ENCODE peak calls at places on chromosomes 6 and 20, in seven cellular contexts. M is endothelial cell, R is PC-3, C is GM13976, T is prostate gland, L is fibroblast of lung, D is choroid plexus epithelial cell. A is an unnamed sample.

GRCh38 chr6:142913511-142914047 is 31.4 kb downstream of the HIVEP2 start:
- DNase-seq in M (no peak), R (no peak), C (peak), T (no peak), L (no peak), D (no peak), A (no peak)

GRCh38 chr20:49281059-49281912 is 3.4 kb upstream of the ZNFX1 start:
- DNase-seq in M (peak), R (peak), C (no peak), T (no peak), L (peak), D (peak), A (peak)

GRCh38 chr6:26739811-26740210 is 80.3 kb upstream of the ZNF322 start:
- DNase-seq in M (no peak), R (no peak), C (no peak), T (no peak), L (no peak), D (no peak), A (no peak)

GRCh38 chr6:25343984-25344383 is 64.8 kb downstream of the CARMIL1 start:
- DNase-seq in M (no peak), R (no peak), C (peak), T (no peak), L (no peak), D (no peak), A (no peak)

GRCh38 chr6:119658917-119659316 is 309.4 kb upstream of the MAN1A1 start:
- DNase-seq in M (no peak), R (no peak), C (no peak), T (no peak), L (no peak), D (no peak), A (no peak)

GRCh38 chr6:38161331-38161730 is 341.8 kb downstream of the ZFAND3 start:
- DNase-seq in M (no peak), R (no peak), C (no peak), T (no peak), L (no peak), D (no peak), A (no peak)

GRCh38 chr6:83199173-83199864 is 6.2 kb downstream of the RWDD2A start:
- DNase-seq in M (no peak), R (no peak), C (no peak), T (no peak), L (no peak), D (no peak), A (no peak)

GRCh38 chr6:11682525-11682924 is 96.1 kb downstream of the ADTRP start:
- DNase-seq in M (no peak), R (peak), C (no peak), T (no peak), L (peak), D (no peak), A (no peak)

GRCh38 chr6:152360016-152360415 is 277.1 kb downstream of the SYNE1 start:
- DNase-seq in M (no peak), R (no peak), C (no peak), T (no peak), L (no peak), D (no peak), A (no peak)

GRCh38 chr20:61940491-61940890 is 125.2 kb downstream of the TAF4 start:
- DNase-seq in M (no peak), R (no peak), C (no peak), T (no peak), L (no peak), D (no peak), A (no peak)

GRCh38 chr20:9103955-9104354 is 35.1 kb downstream of the PLCB4 start:
- DNase-seq in M (no peak), R (peak), C (no peak), T (no peak), L (peak), D (no peak), A (peak)

GRCh38 chr6:56842602-56843475 is 112.1 kb upstream of the BEND6 start:
- DNase-seq in M (peak), R (peak), C (peak), T (no peak), L (peak), D (peak), A (peak)

GRCh38 chr6:145895802-145896201 is 68.4 kb downstream of the SHPRH start:
- DNase-seq in M (no peak), R (peak), C (no peak), T (no peak), L (no peak), D (peak), A (peak)

GRCh38 chr20:47680804-47681529 is 104.3 kb downstream of the SULF2 start:
- DNase-seq in M (no peak), R (peak), C (no peak), T (no peak), L (peak), D (peak), A (no peak)

GRCh38 chr20:37624963-37625362 is 68.9 kb upstream of the CTNNBL1 start:
- DNase-seq in M (no peak), R (no peak), C (no peak), T (no peak), L (no peak), D (no peak), A (no peak)

GRCh38 chr6:15870354-15871043 is 207.7 kb upstream of the DTNBP1 start:
- DNase-seq in M (no peak), R (no peak), C (no peak), T (no peak), L (no peak), D (peak), A (peak)

GRCh38 chr6:17601389-17601703 is 1.2 kb downstream of the FAM8A1 start:
- DNase-seq in M (no peak), R (peak), C (no peak), T (no peak), L (no peak), D (peak), A (no peak)

GRCh38 chr6:4370066-4370465 is 234.7 kb upstream of the ECI2 start:
- DNase-seq in M (no peak), R (peak), C (no peak), T (no peak), L (peak), D (peak), A (peak)

GRCh38 chr6:64013061-64013410 is 377.4 kb downstream of the PHF3 start:
- DNase-seq in M (no peak), R (no peak), C (no peak), T (no peak), L (no peak), D (peak), A (no peak)

GRCh38 chr6:3749390-3749978 is 2.0 kb downstream of the PXDC1 start:
- DNase-seq in M (no peak), R (peak), C (no peak), T (peak), L (no peak), D (no peak), A (no peak)

GRCh38 chr20:59340186-59340885 is 39.9 kb downstream of the EDN3 start:
- DNase-seq in M (no peak), R (no peak), C (no peak), T (no peak), L (no peak), D (no peak), A (no peak)

GRCh38 chr20:62030834-62031434 is 34.7 kb downstream of the TAF4 start:
- DNase-seq in M (no peak), R (peak), C (peak), T (no peak), L (no peak), D (no peak), A (no peak)

GRCh38 chr20:33394718-33395117 is 6.6 kb downstream of the CDK5RAP1 start:
- DNase-seq in M (no peak), R (peak), C (no peak), T (no peak), L (no peak), D (peak), A (no peak)

GRCh38 chr6:104896914-104897313 is 37.2 kb upstream of the HACE1 start:
- DNase-seq in M (no peak), R (peak), C (no peak), T (no peak), L (no peak), D (peak), A (no peak)

GRCh38 chr6:136521891-136522290 is 28.3 kb downstream of the MAP7 start:
- DNase-seq in M (no peak), R (no peak), C (no peak), T (no peak), L (no peak), D (no peak), A (no peak)

GRCh38 chr20:49230021-49230420 is 10.8 kb downstream of the DDX27 start:
- DNase-seq in M (no peak), R (no peak), C (no peak), T (no peak), L (no peak), D (no peak), A (no peak)

GRCh38 chr6:139587469-139587868 is 213.0 kb upstream of the CITED2 start:
- DNase-seq in M (no peak), R (peak), C (no peak), T (no peak), L (peak), D (peak), A (peak)

GRCh38 chr20:44405246-44405645 is 49.7 kb downstream of the HNF4A start:
- DNase-seq in M (no peak), R (no peak), C (no peak), T (no peak), L (no peak), D (no peak), A (no peak)

GRCh38 chr6:154605207-154605877 is 94.9 kb upstream of the CNKSR3 start:
- DNase-seq in M (no peak), R (peak), C (peak), T (no peak), L (peak), D (no peak), A (no peak)

GRCh38 chr6:127026247-127026646 is 92.2 kb upstream of the RSPO3 start:
- DNase-seq in M (no peak), R (peak), C (no peak), T (no peak), L (peak), D (peak), A (peak)

GRCh38 chr20:32332614-32333013 is 25.5 kb upstream of the ASXL1 start:
- DNase-seq in M (no peak), R (peak), C (no peak), T (no peak), L (peak), D (peak), A (peak)

GRCh38 chr20:23939641-23940040 is 48.9 kb downstream of the GGTLC1 start:
- DNase-seq in M (no peak), R (no peak), C (no peak), T (no peak), L (no peak), D (no peak), A (no peak)

GRCh38 chr20:46752639-46753235 is 43.3 kb downstream of the SLC2A10 start:
- DNase-seq in M (peak), R (peak), C (peak), T (peak), L (peak), D (peak), A (peak)

GRCh38 chr6:5665667-5666066 is 341.1 kb downstream of the NRN1 start:
- DNase-seq in M (no peak), R (no peak), C (no peak), T (no peak), L (no peak), D (no peak), A (no peak)

GRCh38 chr6:157236040-157236725 is 87.1 kb downstream of the TMEM242 start:
- DNase-seq in M (no peak), R (no peak), C (peak), T (no peak), L (no peak), D (no peak), A (no peak)

GRCh38 chr6:125913864-125914351 is 42.7 kb upstream of the HINT3 start:
- DNase-seq in M (no peak), R (peak), C (no peak), T (peak), L (peak), D (peak), A (peak)

GRCh38 chr6:46940433-46941226 is 18.9 kb upstream of the ADGRF5 start:
- DNase-seq in M (no peak), R (peak), C (no peak), T (no peak), L (no peak), D (no peak), A (no peak)

GRCh38 chr6:19719691-19720127 is 117.5 kb upstream of the ID4 start:
- DNase-seq in M (no peak), R (no peak), C (no peak), T (no peak), L (peak), D (peak), A (no peak)

GRCh38 chr20:49186535-49187329 is 1.4 kb downstream of the STAU1 start:
- DNase-seq in M (peak), R (peak), C (peak), T (peak), L (peak), D (peak), A (peak)

GRCh38 chr6:135217663-135218062 is 36.6 kb downstream of the MYB start:
- DNase-seq in M (no peak), R (no peak), C (no peak), T (no peak), L (no peak), D (no peak), A (no peak)

DNA sequence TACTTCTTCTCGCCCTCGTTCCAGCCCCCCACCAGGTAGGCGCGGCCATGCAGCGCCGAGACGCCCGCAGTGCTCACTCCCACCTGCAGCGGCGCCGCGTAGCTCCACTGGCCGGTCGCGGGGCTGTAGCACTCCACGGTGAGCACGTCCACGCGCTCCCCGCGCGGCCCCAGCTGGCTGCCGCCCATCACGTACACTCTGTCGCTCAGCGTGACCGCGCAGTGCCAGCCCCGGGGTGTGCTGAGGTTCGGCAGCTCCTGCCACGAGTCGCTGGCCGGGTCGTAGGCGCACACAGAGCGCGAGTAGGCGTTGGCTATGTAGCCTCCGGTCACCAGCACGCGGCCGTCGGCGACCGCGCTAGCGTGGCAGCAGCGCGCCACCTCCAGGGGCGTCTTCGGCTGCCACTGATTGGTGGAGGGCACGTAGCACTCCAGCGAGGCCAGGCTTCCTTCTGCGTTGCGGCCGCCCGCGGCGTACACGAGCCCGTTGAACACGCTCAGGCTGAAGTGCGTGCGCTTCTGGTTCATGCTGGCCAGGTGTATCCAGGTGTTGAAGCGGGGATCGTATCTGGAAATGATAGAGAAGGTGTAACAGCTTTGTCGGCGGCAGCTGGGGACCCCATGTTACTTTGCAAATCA is 13.7 kb downstream of the KLHL31 start:
- DNase-seq in M (peak), R (peak), C (peak), T (peak), L (peak), D (peak), A (peak)
- TF ChIP-seq CTCF in M (no peak), R (peak), C (peak), T (peak), L (peak), D (peak), A (peak)

GRCh38 chr20:56967916-56968315 is 298.5 kb downstream of the BMP7 start:
- DNase-seq in M (no peak), R (no peak), C (no peak), T (no peak), L (no peak), D (no peak), A (no peak)

GRCh38 chr20:56968386-56969048 is 297.9 kb downstream of the BMP7 start:
- DNase-seq in M (no peak), R (no peak), C (no peak), T (no peak), L (no peak), D (no peak), A (no peak)

DNA sequence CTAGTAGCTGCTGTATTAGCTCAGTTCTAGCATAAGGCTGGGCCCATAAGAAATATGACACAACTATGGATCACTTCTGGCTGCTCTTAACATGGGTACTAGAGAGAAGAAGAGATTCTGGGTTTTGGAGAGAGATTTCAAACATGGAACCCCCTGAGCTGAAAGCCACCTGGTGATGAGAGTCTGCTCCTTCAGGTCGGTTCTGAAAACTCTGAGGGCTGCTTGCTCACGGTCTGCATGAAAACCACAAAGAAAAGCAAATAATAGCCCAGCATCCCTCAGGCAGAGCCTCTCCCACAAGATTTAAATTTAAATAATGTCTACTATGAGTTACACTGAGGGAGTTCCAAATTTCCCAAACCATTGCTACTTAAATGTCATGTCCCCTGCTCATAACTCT is 301.6 kb downstream of the BMP7 start:
- DNase-seq in M (no peak), R (peak), C (no peak), T (no peak), L (no peak), D (no peak), A (no peak)
- TF ChIP-seq CTCF in M (no peak), R (peak), C (no peak), T (no peak), L (no peak), D (no peak), A (no peak)

GRCh38 chr6:149541139-149541538 is 4.7 kb downstream of the PPIL4 start:
- DNase-seq in M (no peak), R (no peak), C (no peak), T (no peak), L (no peak), D (no peak), A (no peak)

GRCh38 chr6:149545754-149546471 is at the start of gene PPIL4:
- DNase-seq in M (peak), R (peak), C (peak), T (peak), L (peak), D (peak), A (peak)

GRCh38 chr6:149544646-149545257 is 1.1 kb downstream of the PPIL4 start:
- DNase-seq in M (no peak), R (no peak), C (no peak), T (no peak), L (no peak), D (peak), A (no peak)

GRCh38 chr6:149545258-149545753 is 537 bp downstream of the PPIL4 start:
- DNase-seq in M (peak), R (peak), C (peak), T (peak), L (peak), D (peak), A (peak)
- TF ChIP-seq CTCF in M (no peak), R (no peak), C (no peak), T (no peak), L (no peak), D (no peak), A (peak)

GRCh38 chr6:34658605-34659218 is 37.9 kb downstream of the ILRUN start:
- DNase-seq in M (no peak), R (no peak), C (no peak), T (no peak), L (no peak), D (no peak), A (no peak)
- TF ChIP-seq CTCF in M (no peak), R (no peak), C (no peak), T (no peak), L (no peak), D (no peak), A (no peak)

DNA sequence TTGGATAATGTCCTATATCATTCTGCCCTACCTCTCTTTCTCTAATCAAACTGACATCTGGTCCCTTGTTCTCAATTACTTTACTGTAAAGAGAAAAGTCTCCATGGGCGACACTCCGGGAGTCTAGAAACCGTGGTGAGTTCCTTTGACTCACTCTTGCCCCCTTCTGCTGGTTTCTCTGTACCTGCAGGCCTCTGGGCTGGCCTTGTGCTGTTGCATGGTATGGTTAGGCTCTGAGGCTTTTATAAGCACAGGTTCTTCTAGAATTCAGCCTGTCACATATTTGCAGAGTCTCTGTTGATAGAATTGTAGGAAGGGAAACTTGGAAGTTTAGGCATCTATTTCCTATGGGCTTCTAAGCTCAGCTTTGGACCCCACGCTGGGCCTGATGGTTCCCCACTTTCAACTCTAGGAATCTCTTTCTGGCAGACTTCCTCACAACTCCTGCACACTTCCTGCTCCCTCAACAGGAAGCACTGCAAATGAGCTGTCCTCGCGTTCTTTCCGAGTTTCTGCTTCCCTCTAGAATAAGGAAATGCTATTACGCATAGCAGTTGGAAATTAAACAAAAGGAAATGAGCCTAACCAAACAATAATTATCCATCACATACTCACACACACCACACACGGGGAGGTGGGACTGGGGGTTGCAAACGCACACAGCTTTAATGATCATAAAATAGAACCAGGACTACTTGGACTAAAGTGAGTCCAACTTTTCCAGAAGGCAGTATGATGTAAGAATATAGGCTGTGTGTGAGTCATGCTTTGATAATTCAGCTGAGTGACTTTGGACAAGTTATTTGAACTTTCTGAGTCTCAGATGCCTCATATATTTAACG is 683.3 kb downstream of the QKI start:
- DNase-seq in M (peak), R (peak), C (no peak), T (no peak), L (peak), D (peak), A (peak)
- TF ChIP-seq CTCF in M (no peak), R (no peak), C (no peak), T (no peak), L (no peak), D (peak), A (no peak)

DNA sequence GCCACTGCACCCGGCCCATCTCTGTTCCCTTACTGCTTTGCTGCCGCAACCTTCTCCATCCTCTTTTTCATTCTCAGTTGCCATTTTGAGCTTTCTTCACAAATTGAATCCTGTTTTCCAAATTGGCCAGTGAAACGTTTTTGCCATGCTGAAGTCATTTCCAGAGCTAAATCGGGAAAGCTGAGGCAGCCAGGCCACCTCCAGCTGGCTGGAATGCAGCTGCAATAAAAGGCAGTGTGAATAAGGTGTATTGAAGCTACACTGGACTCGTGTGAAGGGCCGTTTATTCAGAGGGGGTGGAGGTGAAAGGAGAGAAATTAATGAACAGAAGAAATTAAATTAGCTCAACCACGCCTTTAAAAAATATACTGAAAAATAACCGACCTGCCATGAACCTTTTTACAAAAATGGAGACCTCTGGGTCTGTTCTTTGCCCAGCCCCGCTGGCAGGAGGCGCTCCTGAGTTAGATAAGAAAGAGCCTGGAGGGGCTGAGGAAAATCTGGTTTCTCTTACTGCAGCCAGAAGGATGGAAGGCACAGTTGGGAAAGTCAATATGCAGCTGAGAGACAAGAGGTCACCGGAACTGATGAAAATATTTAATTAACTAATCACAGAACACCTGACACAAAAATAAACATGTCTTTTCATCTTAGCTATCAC is 283.9 kb downstream of the FOXC1 start:
- DNase-seq in M (peak), R (peak), C (no peak), T (no peak), L (no peak), D (peak), A (no peak)
- TF ChIP-seq CTCF in M (peak), R (peak), C (no peak), T (no peak), L (peak), D (peak), A (no peak)

GRCh38 chr20:5950271-5951031 is at the start of the genes MCM8 and TRMT6:
- DNase-seq in M (peak), R (peak), C (peak), T (peak), L (peak), D (peak), A (peak)
- TF ChIP-seq CTCF in M (no peak), R (no peak), C (no peak), T (no peak), L (no peak), D (no peak), A (no peak)

A was measured in MCF 10A.